ENCODE peak calls at places on chromosomes 7 and 10, in seven cellular contexts. R, P, U, W, B, A and C are unnamed samples. For H3K4me1, the result is how much of the 10 kb centered on the place peaks cover.

GRCh38 chr7:74023037-74023436 is 4.9 kb upstream of the ELN start:
- DNase-seq in A (peak), U (peak), B (no peak), P (no peak), R (peak), W (peak), C (no peak)

GRCh38 chr10:131652416-131652815 is 248.4 kb upstream of the PPP2R2D start:
- DNase-seq in P (no peak), A (no peak), U (no peak), W (no peak), B (no peak), R (no peak), C (no peak)

GRCh38 chr10:21975378-21975990 is 28.0 kb downstream of the DNAJC1 start:
- DNase-seq in U (no peak), A (peak), B (no peak), R (no peak), W (no peak), P (no peak), C (no peak)

GRCh38 chr10:48598243-48598935 is 6.5 kb downstream of the ARHGAP22 start:
- DNase-seq in A (no peak), W (no peak), R (no peak), B (peak), P (no peak), U (no peak), C (no peak)

GRCh38 chr10:113038183-113038582 is 88.1 kb downstream of the TCF7L2 start:
- DNase-seq in R (no peak), A (no peak), P (no peak), W (no peak), U (no peak), B (no peak), C (no peak)

GRCh38 chr7:4794591-4795350 is 19.3 kb downstream of the AP5Z1 start:
- DNase-seq in B (no peak), A (no peak), W (peak), R (no peak), U (no peak), P (no peak), C (no peak)

GRCh38 chr10:14949291-14949690 is 4.6 kb downstream of the DCLRE1C start:
- DNase-seq in P (no peak), A (no peak), W (no peak), B (no peak), R (no peak), U (no peak), C (no peak)

GRCh38 chr10:67789769-67790168 is 48.2 kb downstream of the DNAJC12 start:
- DNase-seq in W (no peak), P (no peak), U (no peak), R (no peak), A (no peak), B (no peak), C (no peak)

GRCh38 chr7:43439631-43440401 is 143.1 kb upstream of the STK17A start:
- DNase-seq in A (peak), P (peak), B (no peak), R (peak), W (peak), U (no peak), C (peak)

GRCh38 chr7:45136106-45137060 is 21.2 kb upstream of the RAMP3 start:
- DNase-seq in R (peak), A (peak), P (peak), W (peak), B (peak), U (no peak), C (peak)

GRCh38 chr10:110364531-110364937 is 59.8 kb upstream of the SMNDC1 start:
- DNase-seq in A (no peak), P (peak), B (no peak), U (no peak), W (no peak), R (no peak), C (no peak)

GRCh38 chr7:66043681-66044497 is 31.7 kb upstream of the ASL start:
- DNase-seq in R (peak), P (no peak), B (peak), W (peak), A (peak), U (no peak), C (no peak)

GRCh38 chr7:128112781-128113221 is 81.6 kb upstream of the LRRC4 start:
- DNase-seq in W (no peak), U (no peak), B (no peak), P (no peak), A (no peak), R (no peak), C (no peak)

GRCh38 chr7:136869006-136869961 is 832 bp downstream of the CHRM2 start:
- DNase-seq in B (no peak), U (no peak), R (peak), P (no peak), W (peak), A (peak), C (no peak)

GRCh38 chr7:55552320-55553086 is 19.8 kb downstream of the VOPP1 start:
- DNase-seq in W (peak), U (no peak), P (no peak), A (peak), R (peak), B (no peak), C (no peak)

GRCh38 chr7:129748710-129749109 is 137.2 kb downstream of the NRF1 start:
- DNase-seq in P (no peak), A (peak), R (peak), U (no peak), B (no peak), W (no peak), C (no peak)

GRCh38 chr10:97687785-97688781 is 1.0 kb upstream of the AVPI1 start:
- DNase-seq in R (peak), U (no peak), B (peak), W (peak), A (peak), P (no peak), C (no peak)

GRCh38 chr10:97381626-97382025 is 19.5 kb downstream of the RRP12 start:
- DNase-seq in A (no peak), B (no peak), P (no peak), W (no peak), U (no peak), R (no peak), C (no peak)

GRCh38 chr7:124086843-124087242 is 54.0 kb upstream of the TMEM229A start:
- DNase-seq in R (no peak), W (peak), A (no peak), P (no peak), U (no peak), B (no peak), C (no peak)

GRCh38 chr10:20265146-20265545 is 448.9 kb downstream of the PLXDC2 start:
- DNase-seq in W (peak), U (no peak), B (no peak), P (no peak), R (no peak), A (no peak), C (no peak)

GRCh38 chr10:3785849-3786290 is 861 bp upstream of the KLF6 start:
- DNase-seq in P (no peak), W (peak), U (no peak), R (peak), A (peak), B (no peak), C (no peak)

GRCh38 chr7:66720571-66720970 is 20.0 kb upstream of the RABGEF1 start:
- DNase-seq in W (no peak), R (no peak), A (no peak), P (no peak), B (no peak), U (no peak), C (no peak)

GRCh38 chr10:44413416-44413815 is 28.5 kb upstream of the CXCL12 start:
- DNase-seq in R (no peak), U (no peak), B (no peak), W (peak), P (no peak), A (no peak), C (no peak)

GRCh38 chr7:1729773-1730172 is 59.7 kb downstream of the ELFN1 start:
- DNase-seq in A (no peak), U (no peak), R (no peak), B (no peak), P (no peak), W (no peak), C (no peak)

GRCh38 chr10:130360826-130361311 is 224.7 kb downstream of the GLRX3 start:
- DNase-seq in U (no peak), A (no peak), R (no peak), W (no peak), B (no peak), P (no peak), C (no peak)

GRCh38 chr10:63437334-63437949 is 28.3 kb downstream of the JMJD1C start:
- DNase-seq in W (peak), U (no peak), R (peak), A (no peak), P (no peak), B (no peak), C (no peak)

GRCh38 chr10:110651044-110651958 is 7.2 kb downstream of the RBM20 start:
- DNase-seq in W (peak), P (no peak), U (no peak), B (no peak), A (peak), R (peak), C (no peak)

GRCh38 chr10:23172429-23172828 is 19.7 kb upstream of the PTF1A start:
- DNase-seq in B (no peak), P (no peak), R (no peak), W (no peak), A (no peak), U (no peak), C (no peak)

GRCh38 chr7:114653391-114654088 is 238.9 kb downstream of the FOXP2 start:
- DNase-seq in R (no peak), B (no peak), W (no peak), P (no peak), A (no peak), U (no peak), C (no peak)

GRCh38 chr7:92680458-92680857 is 90.3 kb upstream of the FAM133B start:
- DNase-seq in A (no peak), P (no peak), W (no peak), U (no peak), B (no peak), R (peak), C (no peak)

GRCh38 chr10:99551158-99551557 is 18.4 kb downstream of the NKX2-3 start:
- DNase-seq in R (peak), U (no peak), A (no peak), B (no peak), P (no peak), W (peak), C (no peak)

GRCh38 chr7:149790146-149790548 is 16.8 kb upstream of the ZNF467 start:
- DNase-seq in P (no peak), A (peak), W (no peak), B (peak), U (no peak), R (peak), C (no peak)

GRCh38 chr10:87927091-87927490 is 63.7 kb downstream of the PTEN start:
- DNase-seq in B (no peak), U (no peak), A (peak), P (no peak), W (peak), R (peak), C (no peak)

GRCh38 chr10:87930141-87930540 is 66.7 kb downstream of the PTEN start:
- DNase-seq in U (no peak), B (no peak), R (no peak), P (no peak), W (no peak), A (no peak), C (no peak)

GRCh38 chr10:87931836-87932230 is 68.4 kb downstream of the PTEN start:
- DNase-seq in R (peak), W (peak), B (no peak), A (peak), P (peak), U (no peak), C (no peak)

GRCh38 chr10:87928996-87929395 is 65.6 kb downstream of the PTEN start:
- DNase-seq in A (no peak), P (no peak), U (no peak), R (no peak), B (no peak), W (no peak), C (no peak)

GRCh38 chr10:87930929-87931835 is 67.8 kb downstream of the PTEN start:
- DNase-seq in P (no peak), W (no peak), A (no peak), R (no peak), U (no peak), B (no peak), C (no peak)
- H3K4me1 ChIP-seq in P (under half), W (under half), A (under half), R (half or more), U (under half), B (under half), C (under half)

DNA sequence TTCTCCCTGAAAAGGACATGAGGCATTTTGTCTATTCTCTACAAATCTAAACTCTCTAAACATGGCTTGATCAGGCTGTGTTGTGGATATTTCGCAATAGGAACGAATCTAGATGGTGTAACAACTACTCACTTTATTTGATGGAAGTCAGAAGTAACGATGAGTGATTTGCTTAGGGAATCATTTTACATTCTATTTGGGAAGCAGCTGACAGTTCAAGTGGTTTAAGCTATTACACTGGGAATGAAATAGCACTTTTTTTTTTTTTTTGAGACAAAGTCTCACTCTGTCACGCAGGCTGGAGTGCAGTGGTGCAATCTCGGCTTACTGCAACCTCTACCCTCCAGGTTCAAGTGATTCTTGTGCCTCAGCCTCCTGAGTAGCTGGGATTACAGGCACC is 44.1 kb downstream of the NPY start:
- DNase-seq in W (no peak), A (no peak), U (no peak), R (no peak), B (no peak), P (no peak), C (no peak)
- H3K4me1 ChIP-seq in W (under half), A (under half), U (under half), R (under half), B (under half), P (under half), C (under half)

GRCh38 chr10:94405406-94405805 is 3.1 kb downstream of the TBC1D12 start:
- DNase-seq in B (no peak), R (no peak), W (no peak), U (no peak), P (no peak), A (no peak), C (no peak)
- H3K4me1 ChIP-seq in B (under half), R (under half), W (under half), U (under half), P (under half), A (under half), C (under half)

DNA sequence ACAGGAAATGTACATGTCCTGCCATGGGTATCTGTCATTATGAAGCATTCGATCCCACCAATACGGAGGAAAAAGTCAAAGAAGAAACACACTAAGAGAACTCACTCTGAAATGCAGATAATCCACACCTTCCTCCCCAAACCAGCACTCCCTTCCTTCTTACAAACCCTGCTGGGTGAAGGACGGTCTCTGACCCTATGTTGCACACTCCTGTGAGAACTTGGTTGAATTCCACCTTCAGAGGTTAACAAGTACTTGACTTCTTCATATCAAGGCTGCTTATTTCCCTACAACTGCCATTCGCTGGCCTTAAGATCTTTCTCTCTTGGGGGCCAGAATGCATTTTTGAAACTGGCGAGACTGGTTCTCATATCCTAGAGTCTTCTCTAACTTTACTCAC is 16.6 kb downstream of the YWHAG start:
- DNase-seq in B (no peak), P (no peak), A (no peak), W (no peak), R (no peak), U (no peak), C (no peak)
- H3K4me1 ChIP-seq in B (under half), P (under half), A (half or more), W (under half), R (under half), U (under half), C (under half)

GRCh38 chr7:27242046-27242579 is 489 bp upstream of the EVX1 start:
- DNase-seq in W (no peak), A (no peak), U (no peak), R (no peak), B (no peak), P (no peak), C (no peak)

GRCh38 chr7:27245124-27245797 is 2.7 kb downstream of the EVX1 start:
- DNase-seq in B (no peak), U (no peak), W (no peak), A (no peak), R (no peak), P (no peak), C (no peak)

GRCh38 chr7:27244488-27245123 is 2.0 kb downstream of the EVX1 start:
- DNase-seq in U (no peak), B (no peak), R (no peak), W (no peak), P (no peak), A (no peak), C (no peak)

GRCh38 chr7:27242580-27243339 is at the start of gene EVX1:
- DNase-seq in A (no peak), W (no peak), U (no peak), R (peak), B (no peak), P (no peak), C (peak)

DNA sequence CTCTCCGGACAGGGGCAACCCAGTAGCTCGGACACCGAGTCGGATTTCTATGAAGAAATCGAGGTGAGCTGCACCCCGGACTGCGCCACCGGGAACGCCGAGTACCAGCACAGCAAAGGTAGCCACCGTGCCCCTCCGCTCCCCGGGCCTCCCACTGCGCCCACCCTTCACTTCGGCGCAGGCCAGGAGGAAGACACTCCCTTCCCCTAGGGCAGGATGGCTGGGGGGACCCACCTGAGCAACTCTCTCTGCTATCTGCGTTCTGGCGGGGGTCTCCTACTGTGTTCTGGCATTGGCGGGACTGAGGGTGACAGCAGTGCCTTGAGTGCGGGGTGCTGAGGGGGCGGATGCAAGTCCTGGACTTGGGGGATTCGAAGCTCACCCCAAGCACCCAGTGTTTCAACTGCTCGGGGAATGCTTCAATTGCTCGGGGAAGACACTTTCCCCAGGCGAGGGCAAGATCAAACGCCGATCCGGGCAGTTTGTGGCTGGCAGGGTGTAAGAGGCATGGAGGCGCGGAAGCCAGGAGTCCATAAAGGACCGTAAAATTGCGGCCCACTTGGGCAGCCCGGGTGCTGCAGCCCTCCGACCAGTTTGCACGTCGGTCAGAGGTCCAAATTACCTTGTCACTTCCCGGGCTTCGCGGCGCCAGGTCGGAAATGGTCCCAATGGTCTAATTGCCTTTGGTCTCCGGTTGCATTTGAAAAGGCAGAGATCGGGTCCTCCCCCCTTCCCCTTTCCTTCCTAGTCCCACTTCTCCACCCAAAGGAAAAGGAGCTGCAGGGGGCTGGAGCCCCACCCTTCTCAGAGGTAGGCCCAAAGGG is 950 bp downstream of the EVX1 start:
- DNase-seq in U (no peak), B (no peak), R (no peak), W (no peak), P (no peak), A (no peak), C (no peak)
- H3K4me1 ChIP-seq in U (under half), B (under half), R (under half), W (under half), P (under half), A (under half), C (under half)

DNA sequence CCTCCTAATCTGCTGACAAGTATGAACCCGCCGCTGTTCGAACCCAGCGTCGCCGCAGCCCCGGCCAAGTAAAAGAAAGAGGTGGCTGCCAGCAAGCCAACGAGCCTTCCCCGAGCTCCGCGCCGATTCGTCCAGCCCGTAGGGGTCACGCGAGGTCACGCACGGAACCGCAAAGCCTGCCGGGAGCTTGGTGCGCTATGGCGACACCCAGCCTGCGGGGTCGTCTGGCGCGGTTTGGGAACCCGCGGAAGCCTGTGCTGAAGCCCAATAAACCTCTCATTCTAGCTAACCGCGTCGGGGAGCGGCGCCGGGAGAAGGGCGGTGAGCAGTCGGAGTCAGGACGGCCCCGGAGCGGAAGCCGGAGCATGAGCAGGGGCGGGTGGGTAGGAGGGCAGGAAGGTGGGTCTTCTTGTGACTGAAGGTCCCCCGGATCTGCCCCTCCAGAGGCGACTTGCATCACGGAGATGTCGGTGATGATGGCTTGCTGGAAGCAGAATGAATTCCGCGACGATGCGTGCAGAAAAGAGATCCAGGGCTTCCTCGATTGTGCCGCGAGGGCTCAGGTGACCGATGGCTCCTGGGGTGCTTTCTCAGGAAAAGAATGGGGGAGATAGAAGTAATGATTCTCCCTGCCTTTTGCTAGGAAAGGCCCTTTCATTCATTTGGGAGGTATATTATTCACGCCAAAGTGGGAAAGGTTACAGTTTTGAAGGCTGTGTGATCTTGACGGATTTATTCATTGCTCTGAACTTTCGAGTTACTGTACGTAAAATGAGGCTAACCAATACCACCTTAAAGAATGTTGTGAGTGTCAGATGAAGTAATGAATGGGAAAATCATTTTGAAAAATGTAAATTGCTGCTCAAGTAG is at the start of gene CHCHD1:
- DNase-seq in R (peak), B (peak), A (peak), P (peak), W (peak), U (peak), C (peak)
- H3K4me1 ChIP-seq in R (under half), B (under half), A (under half), P (under half), W (under half), U (under half), C (under half)

GRCh38 chr7:116532102-116532501 is 7.3 kb downstream of the CAV1 start:
- DNase-seq in W (no peak), R (no peak), U (no peak), P (no peak), A (no peak), B (no peak), C (no peak)
- H3K4me1 ChIP-seq in W (under half), R (half or more), U (under half), P (under half), A (half or more), B (under half), C (under half)

GRCh38 chr10:5544216-5544805 is 19.6 kb downstream of the CALML3 start:
- DNase-seq in U (no peak), P (no peak), B (no peak), A (no peak), R (no peak), W (no peak), C (no peak)
- H3K4me1 ChIP-seq in U (under half), P (under half), B (under half), A (under half), R (under half), W (under half), C (under half)